ENCODE peak calls at places on chromosome 14, in seven cellular contexts. H is right atrium auricular region; J is activated T-cell treated with anti-CD3 and anti-CD28 coated beads, Interleukin-2, amount 50 U/mL, for 1 hour; W is stimulated activated CD8-positive, alpha-beta memory T cell treated with anti-CD3 and anti-CD28 coated beads, Interleukin-4, amount 100 ng/mL, for 1 hour; K is AG10803; Z is adrenal gland; B is IMR-90. P is an unnamed sample.

GRCh38 chr14:39467889-39468524 is 35.8 kb upstream of the FBXO33 start:
- DNase-seq in H (no peak), J (no peak), W (no peak), K (peak), Z (no peak), B (peak), P (no peak)

GRCh38 chr14:77593501-77593911 is 22.9 kb downstream of the SPTLC2 start:
- DNase-seq in H (no peak), J (no peak), W (no peak), K (peak), Z (no peak), B (peak), P (no peak)

GRCh38 chr14:102554835-102555819 is 37.3 kb upstream of the RCOR1 start:
- DNase-seq in H (no peak), J (peak), W (no peak), K (peak), Z (peak), B (no peak), P (peak)

GRCh38 chr14:75864352-75864751 is 117.4 kb downstream of the TGFB3 start:
- DNase-seq in H (no peak), J (no peak), W (no peak), K (peak), Z (no peak), B (peak), P (peak)

GRCh38 chr14:63542231-63542999 is 762 bp downstream of the PPP2R5E start:
- DNase-seq in H (no peak), J (no peak), W (no peak), K (peak), Z (peak), B (no peak), P (peak)

GRCh38 chr14:99595524-99595923 is 8.5 kb downstream of the CCDC85C start:
- DNase-seq in H (no peak), J (no peak), W (no peak), K (no peak), Z (no peak), B (no peak), P (no peak)

GRCh38 chr14:101476931-101477553 is 84.3 kb upstream of the DIO3 start:
- DNase-seq in H (no peak), J (no peak), W (no peak), K (no peak), Z (peak), B (no peak), P (no peak)

GRCh38 chr14:64789696-64790095 is 85.5 kb downstream of the PLEKHG3 start:
- DNase-seq in H (no peak), J (no peak), W (no peak), K (no peak), Z (no peak), B (no peak), P (no peak)

GRCh38 chr14:105888784-105889665 is 362.6 kb downstream of the TMEM121 start:
- DNase-seq in H (no peak), J (no peak), W (no peak), K (no peak), Z (no peak), B (no peak), P (no peak)

GRCh38 chr14:70177092-70177491 is 11.7 kb downstream of the SLC8A3 start:
- DNase-seq in H (no peak), J (no peak), W (no peak), K (no peak), Z (no peak), B (no peak), P (no peak)

GRCh38 chr14:49303952-49304516 is 282.1 kb downstream of the RPS29 start:
- DNase-seq in H (no peak), J (no peak), W (no peak), K (peak), Z (peak), B (peak), P (peak)

GRCh38 chr14:20760950-20761349 is 7.3 kb upstream of the EDDM3B start:
- DNase-seq in H (no peak), J (no peak), W (no peak), K (no peak), Z (no peak), B (no peak), P (no peak)

GRCh38 chr14:75234173-75234855 is 44.3 kb upstream of the FOS start:
- DNase-seq in H (peak), J (no peak), W (no peak), K (peak), Z (no peak), B (peak), P (peak)

GRCh38 chr14:91985008-91985407 is 37.5 kb upstream of the FBLN5 start:
- DNase-seq in H (no peak), J (no peak), W (no peak), K (peak), Z (no peak), B (peak), P (no peak)

GRCh38 chr14:62796431-62796830 is 248.8 kb downstream of the KCNH5 start:
- DNase-seq in H (no peak), J (no peak), W (no peak), K (no peak), Z (no peak), B (no peak), P (no peak)

GRCh38 chr14:73751157-73751691 is 37.0 kb upstream of the PNMA1 start:
- DNase-seq in H (no peak), J (no peak), W (no peak), K (no peak), Z (no peak), B (no peak), P (no peak)

GRCh38 chr14:37142835-37143499 is 29.4 kb downstream of the SLC25A21 start:
- DNase-seq in H (no peak), J (no peak), W (no peak), K (peak), Z (no peak), B (peak), P (peak)

GRCh38 chr14:51168220-51168613 is 71.8 kb upstream of the TMX1 start:
- DNase-seq in H (no peak), J (no peak), W (no peak), K (no peak), Z (no peak), B (no peak), P (no peak)

GRCh38 chr14:49972840-49973239 is 80.0 kb downstream of the ARF6 start:
- DNase-seq in H (no peak), J (no peak), W (no peak), K (peak), Z (no peak), B (peak), P (peak)

GRCh38 chr14:91354979-91355685 is 62.5 kb downstream of the CCDC88C start:
- DNase-seq in H (no peak), J (peak), W (no peak), K (no peak), Z (no peak), B (no peak), P (no peak)

GRCh38 chr14:71212683-71213107 is 305.4 kb downstream of the PCNX1 start:
- DNase-seq in H (no peak), J (no peak), W (no peak), K (peak), Z (no peak), B (peak), P (no peak)

GRCh38 chr14:104827173-104828055 is 26.5 kb downstream of the ZBTB42 start:
- DNase-seq in H (no peak), J (peak), W (no peak), K (peak), Z (no peak), B (peak), P (peak)

GRCh38 chr14:28303248-28303647 is 463.3 kb upstream of the FOXG1 start:
- DNase-seq in H (no peak), J (no peak), W (no peak), K (no peak), Z (no peak), B (no peak), P (peak)

GRCh38 chr14:26621366-26621765 is 23.5 kb upstream of the NOVA1 start:
- DNase-seq in H (no peak), J (no peak), W (no peak), K (no peak), Z (no peak), B (no peak), P (peak)

GRCh38 chr14:73234586-73235394 is 2.5 kb upstream of the PAPLN start:
- DNase-seq in H (no peak), J (no peak), W (no peak), K (no peak), Z (no peak), B (no peak), P (no peak)

GRCh38 chr14:81234268-81234667 is 13.5 kb upstream of the GTF2A1 start:
- DNase-seq in H (no peak), J (no peak), W (no peak), K (no peak), Z (no peak), B (no peak), P (no peak)

GRCh38 chr14:22883191-22883976 is at the start of gene REM2:
- DNase-seq in H (no peak), J (no peak), W (no peak), K (no peak), Z (no peak), B (no peak), P (no peak)

GRCh38 chr14:104393199-104393897 is 186.2 kb upstream of the C14orf180 start:
- DNase-seq in H (peak), J (no peak), W (no peak), K (no peak), Z (peak), B (no peak), P (no peak)

GRCh38 chr14:61940669-61941420 is 178.6 kb downstream of the SNAPC1 start:
- DNase-seq in H (no peak), J (no peak), W (no peak), K (no peak), Z (no peak), B (no peak), P (peak)

GRCh38 chr14:36254020-36254614 is 66.3 kb downstream of the MBIP start:
- DNase-seq in H (no peak), J (no peak), W (no peak), K (peak), Z (no peak), B (peak), P (peak)

GRCh38 chr14:71730471-71730870 is 201.8 kb upstream of the RGS6 start:
- DNase-seq in H (no peak), J (no peak), W (no peak), K (peak), Z (no peak), B (no peak), P (no peak)

GRCh38 chr14:35687335-35687939 is 121.7 kb downstream of the RALGAPA1 start:
- DNase-seq in H (no peak), J (no peak), W (no peak), K (peak), Z (peak), B (peak), P (peak)

GRCh38 chr14:21087294-21088091 is 11.0 kb downstream of the ZNF219 start:
- DNase-seq in H (peak), J (peak), W (no peak), K (peak), Z (no peak), B (peak), P (peak)

GRCh38 chr14:90274808-90275454 is 18.6 kb downstream of the PSMC1 start:
- DNase-seq in H (peak), J (no peak), W (no peak), K (peak), Z (no peak), B (peak), P (peak)

GRCh38 chr14:23154876-23155587 is 28.4 kb downstream of the SLC7A8 start:
- DNase-seq in H (peak), J (no peak), W (no peak), K (peak), Z (peak), B (peak), P (peak)

GRCh38 chr14:50051706-50052105 is 64.7 kb downstream of the VCPKMT start:
- DNase-seq in H (no peak), J (no peak), W (no peak), K (no peak), Z (no peak), B (no peak), P (no peak)

GRCh38 chr14:22803575-22803974 is 11.7 kb downstream of the SLC7A7 start:
- DNase-seq in H (no peak), J (no peak), W (no peak), K (no peak), Z (no peak), B (no peak), P (no peak)

GRCh38 chr14:94005324-94005723 is 8.2 kb downstream of the CCDC197 start:
- DNase-seq in H (no peak), J (no peak), W (no peak), K (no peak), Z (no peak), B (no peak), P (no peak)

P was measured in adipocyte.